ENCODE peak calls at places on chromosomes 6 and 20, in six cellular contexts. B is heart left ventricle; A is sigmoid colon; P is transverse colon; Y is psoas muscle; J is CD8-positive, alpha-beta T cell. N is an unnamed sample.

GRCh38 chr6:113089056-113089455 is 741.9 kb downstream of the RFPL4B start:
- DNase-seq in Y (no peak), B (no peak), P (no peak), J (no peak), A (no peak), N (no peak)

GRCh38 chr6:8170245-8170644 is 67.9 kb upstream of the EEF1E1 start:
- DNase-seq in A (no peak), Y (no peak), B (no peak), P (no peak), J (no peak), N (no peak)

GRCh38 chr20:62236674-62236996 is 1.7 kb upstream of the OSBPL2 start:
- DNase-seq in P (no peak), A (no peak), J (no peak), Y (no peak), B (no peak), N (no peak)

GRCh38 chr6:120871416-120872261 is 462.6 kb downstream of the TBC1D32 start:
- DNase-seq in Y (no peak), A (no peak), J (no peak), P (no peak), B (no peak), N (peak; percentile 63)

GRCh38 chr20:7272512-7272911 is 505.0 kb downstream of the BMP2 start:
- DNase-seq in P (no peak), Y (no peak), J (no peak), B (no peak), A (no peak), N (no peak)

GRCh38 chr6:52507557-52508260 is 69.2 kb downstream of the TRAM2 start:
- DNase-seq in A (no peak), Y (no peak), P (no peak), B (no peak), J (no peak), N (no peak)

GRCh38 chr6:42693725-42694323 is 28.6 kb downstream of the PRPH2 start:
- DNase-seq in B (no peak), P (no peak), Y (no peak), A (no peak), J (peak; percentile 52), N (no peak)

GRCh38 chr20:1816384-1817381 is 78.5 kb upstream of the SIRPA start:
- DNase-seq in A (no peak), J (peak; percentile 57), Y (no peak), P (no peak), B (peak; percentile 53), N (no peak)

GRCh38 chr6:16352821-16353438 is 114.5 kb downstream of the GMPR start:
- DNase-seq in B (no peak), P (no peak), Y (no peak), J (no peak), A (no peak), N (no peak)

GRCh38 chr6:958531-958930 is 265.6 kb upstream of the EXOC2 start:
- DNase-seq in P (no peak), Y (no peak), B (no peak), A (no peak), J (no peak), N (no peak)

GRCh38 chr20:21396921-21397340 is 395 bp downstream of the NKX2-4 start:
- DNase-seq in P (no peak), B (no peak), J (no peak), Y (no peak), A (no peak), N (peak; percentile 63)

GRCh38 chr6:72784071-72784470 is 162.2 kb downstream of the KCNQ5 start:
- DNase-seq in A (no peak), J (no peak), Y (no peak), P (no peak), B (no peak), N (no peak)

GRCh38 chr20:20463933-20464374 is 96.0 kb downstream of the INSM1 start:
- DNase-seq in J (no peak), B (no peak), Y (no peak), A (no peak), P (no peak), N (no peak)

GRCh38 chr6:5684320-5684719 is 322.4 kb downstream of the NRN1 start:
- DNase-seq in Y (no peak), B (no peak), P (no peak), A (no peak), J (no peak), N (no peak)

GRCh38 chr6:12119085-12119588 is 107.0 kb downstream of the HIVEP1 start:
- DNase-seq in J (no peak), Y (no peak), B (no peak), A (no peak), P (no peak), N (no peak)

GRCh38 chr6:45422541-45423110 is 44.9 kb upstream of the SUPT3H start:
- DNase-seq in B (peak; percentile 33), J (peak; percentile 81), P (peak; percentile 47), Y (peak; percentile 64), A (peak; percentile 78), N (peak; percentile 84)

GRCh38 chr6:62998022-62998421 is 213.2 kb upstream of the FKBP1C start:
- DNase-seq in B (no peak), P (no peak), Y (no peak), A (no peak), J (no peak), N (no peak)

GRCh38 chr6:3426817-3427739 is 29.8 kb downstream of the SLC22A23 start:
- DNase-seq in A (no peak), J (no peak), Y (no peak), B (no peak), P (no peak), N (no peak)

GRCh38 chr6:31734247-31734702 is 2.1 kb downstream of the CLIC1 start:
- DNase-seq in Y (no peak), J (no peak), A (no peak), P (no peak), B (no peak), N (peak; percentile 24)
- H3K4me1 ChIP-seq in Y (peaks cover 24% of the 10 kb centered on the region), J (peaks cover 54% of the 10 kb centered on the region), A (no peaks in the 10 kb centered on the region), P (peaks cover 47% of the 10 kb centered on the region), B (peaks cover 72% of the 10 kb centered on the region), N (peaks cover 27% of the 10 kb centered on the region)

DNA sequence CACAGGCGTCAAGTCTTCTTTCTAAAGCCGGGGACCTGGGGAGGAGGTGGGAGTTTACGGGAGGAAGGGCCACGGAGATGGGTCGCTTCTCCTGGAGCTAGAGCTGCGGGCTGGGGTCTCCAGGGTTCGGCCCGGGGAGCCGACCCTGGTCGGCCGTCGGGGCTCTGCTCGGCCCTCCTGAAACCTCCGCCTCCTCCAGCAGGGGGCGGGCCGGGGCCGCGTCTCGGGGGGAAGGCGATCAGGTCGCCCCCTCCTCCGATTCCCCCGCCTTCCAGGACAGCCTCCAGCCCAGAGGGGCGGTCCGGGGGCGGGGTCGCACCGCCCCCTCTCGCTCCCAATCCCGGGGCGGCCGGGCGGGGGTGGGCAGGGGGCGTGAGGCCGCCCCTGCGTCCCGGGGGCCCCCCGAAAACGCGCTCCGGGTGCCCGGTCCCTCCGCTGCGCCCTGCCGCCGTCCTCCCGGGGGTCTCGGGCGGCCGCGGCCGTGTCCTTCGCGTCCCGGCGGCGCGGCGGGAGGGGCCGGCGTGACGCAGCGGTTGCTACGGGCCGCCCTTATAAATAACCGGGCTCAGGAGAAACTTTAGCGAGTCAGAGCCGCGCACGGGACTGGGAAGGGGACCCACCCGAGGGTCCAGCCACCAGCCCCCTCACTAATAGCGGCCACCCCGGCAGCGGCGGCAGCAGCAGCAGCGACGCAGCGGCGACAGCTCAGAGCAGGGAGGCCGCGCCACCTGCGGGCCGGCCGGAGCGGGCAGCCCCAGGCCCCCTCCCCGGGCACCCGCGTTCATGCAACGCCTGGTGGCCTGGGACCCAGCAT is at the start of gene CEBPB:
- DNase-seq in A (peak; percentile 97), B (peak; percentile 92), Y (peak; percentile 97), P (peak; percentile 92), J (peak; percentile 88), N (peak; percentile 97)
- TF ChIP-seq CTCF in A (peak; percentile 71), B (peak; percentile 73), Y (peak; percentile 71), P (peak; percentile 75), J (peak; percentile 65), N (peak; percentile 71)

GRCh38 chr6:90350689-90351554 is 54.3 kb upstream of the BACH2 start:
- DNase-seq in P (no peak), A (no peak), J (peak; percentile 60), Y (no peak), B (peak; percentile 9), N (no peak)

GRCh38 chr6:90351696-90352095 is 55.1 kb upstream of the BACH2 start:
- DNase-seq in P (no peak), A (no peak), B (no peak), Y (no peak), J (no peak), N (no peak)

GRCh38 chr6:90355965-90356364 is 59.3 kb upstream of the BACH2 start:
- DNase-seq in Y (no peak), A (no peak), J (no peak), P (no peak), B (no peak), N (no peak)

GRCh38 chr6:90354961-90355360 is 58.3 kb upstream of the BACH2 start:
- DNase-seq in A (no peak), J (no peak), P (no peak), Y (no peak), B (no peak), N (no peak)
- H3K4me1 ChIP-seq in A (no peaks in the 10 kb centered on the region), J (peaks cover 11% of the 10 kb centered on the region), P (no peaks in the 10 kb centered on the region), Y (no peaks in the 10 kb centered on the region), B (no peaks in the 10 kb centered on the region), N (no peaks in the 10 kb centered on the region)

GRCh38 chr6:56710967-56711366 is 68.3 kb upstream of the DST start:
- DNase-seq in P (no peak), Y (no peak), A (no peak), B (no peak), J (no peak), N (no peak)

GRCh38 chr6:56713285-56713684 is 70.6 kb upstream of the DST start:
- DNase-seq in B (peak; percentile 39), P (peak; percentile 35), J (no peak), A (peak; percentile 78), Y (peak; percentile 54), N (no peak)

GRCh38 chr6:56709650-56710049 is 67.0 kb upstream of the DST start:
- DNase-seq in Y (no peak), B (no peak), A (no peak), P (no peak), J (no peak), N (no peak)

GRCh38 chr6:56706981-56707726 is 64.5 kb upstream of the DST start:
- DNase-seq in A (no peak), B (no peak), Y (no peak), P (no peak), J (no peak), N (no peak)

DNA sequence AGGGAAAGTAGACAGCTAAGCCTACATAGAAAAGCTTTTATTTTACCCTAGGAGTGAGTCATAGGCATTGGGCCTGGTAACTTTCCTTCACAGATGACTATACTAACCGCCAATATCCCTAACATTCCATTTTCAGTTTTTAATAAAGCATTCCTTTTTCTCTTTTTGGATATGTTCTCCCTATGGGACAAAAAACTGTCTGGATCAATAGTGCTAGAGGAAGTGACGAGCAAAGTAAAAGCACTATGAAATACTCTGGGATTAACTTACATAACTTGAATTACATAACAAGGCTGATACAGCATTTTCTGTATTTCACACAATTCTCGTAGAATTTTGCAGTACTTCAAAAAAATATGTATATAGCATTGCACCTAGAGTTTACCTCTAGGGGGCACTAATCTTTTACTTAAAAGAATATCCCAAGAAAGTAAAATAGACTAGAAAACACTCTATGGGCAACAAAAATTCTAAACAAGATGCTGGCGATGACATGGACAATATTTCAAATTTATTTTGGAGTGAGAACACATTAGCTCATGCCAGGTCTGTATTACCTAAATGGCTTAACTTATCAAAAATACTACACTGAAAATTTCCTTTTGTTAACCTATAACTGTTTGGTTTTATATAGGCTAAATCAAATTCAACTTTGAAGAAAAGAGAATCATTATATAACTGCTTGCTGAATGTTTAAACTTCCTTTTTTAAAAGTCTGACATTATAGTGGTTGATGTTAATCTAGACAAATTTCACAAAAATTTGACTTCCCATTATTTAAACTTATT is 66.3 kb upstream of the DST start:
- DNase-seq in Y (no peak), J (no peak), B (no peak), P (no peak), A (no peak), N (no peak)
- TF ChIP-seq CTCF in Y (peak; percentile 70), J (no peak), B (peak; percentile 74), P (peak; percentile 65), A (peak; percentile 19), N (peak; percentile 50)